ENCODE peak calls at places on chromosomes 2 and 18, in six cellular contexts. L is GM12891, E is HepG2, A is K562, P is H1, F is GM12878. Z is an unnamed sample.

GRCh38 chr2:65411056-65411795 is 21.2 kb downstream of the SPRED2 start:
- DNase-seq in F (no peak), A (no peak), L (no peak), E (peak), P (no peak), Z (no peak)

GRCh38 chr2:28356095-28356911 is 36.4 kb upstream of the FOSL2 start:
- DNase-seq in L (no peak), F (no peak), E (no peak), P (no peak), A (peak), Z (no peak)

GRCh38 chr2:98704499-98705332 is 26.2 kb downstream of the MGAT4A start:
- DNase-seq in E (peak), A (no peak), F (no peak), P (no peak), L (no peak), Z (no peak)

GRCh38 chr2:47221039-47221438 is 65.9 kb upstream of the STPG4 start:
- DNase-seq in L (no peak), F (no peak), A (no peak), P (no peak), E (no peak), Z (no peak)

GRCh38 chr2:210475726-210476125 is 833 bp downstream of the LANCL1 start:
- DNase-seq in P (no peak), A (no peak), E (no peak), F (no peak), L (no peak), Z (no peak)

GRCh38 chr2:142857247-142858154 is 20.0 kb upstream of the KYNU start:
- DNase-seq in F (no peak), L (no peak), E (no peak), A (no peak), P (no peak), Z (no peak)

GRCh38 chr2:70887550-70888229 is 48.0 kb upstream of the ATP6V1B1 start:
- DNase-seq in A (no peak), L (no peak), F (no peak), E (no peak), P (peak), Z (no peak)

GRCh38 chr2:227447606-227448005 is 24.4 kb upstream of the AGFG1 start:
- DNase-seq in L (no peak), P (no peak), E (peak), F (no peak), A (no peak), Z (no peak)

GRCh38 chr2:14587119-14587518 is 45.4 kb upstream of the LRATD1 start:
- DNase-seq in F (no peak), E (no peak), P (no peak), A (no peak), L (no peak), Z (no peak)

GRCh38 chr18:26034850-26035497 is 55.4 kb downstream of the SS18 start:
- DNase-seq in E (no peak), P (no peak), F (no peak), L (no peak), A (no peak), Z (no peak)

GRCh38 chr2:128809880-128810279 is 491.2 kb upstream of the HS6ST1 start:
- DNase-seq in A (peak), F (no peak), L (no peak), P (no peak), E (no peak), Z (no peak)

GRCh38 chr2:189406612-189407011 is 34.7 kb upstream of the WDR75 start:
- DNase-seq in F (no peak), P (no peak), A (no peak), L (no peak), E (no peak), Z (no peak)

GRCh38 chr2:3494984-3495666 is 24.2 kb downstream of the ADI1 start:
- DNase-seq in A (no peak), L (no peak), F (no peak), E (no peak), P (no peak), Z (no peak)

GRCh38 chr2:174524525-174524924 is 37.7 kb upstream of the GPR155 start:
- DNase-seq in L (no peak), A (no peak), F (no peak), P (no peak), E (no peak), Z (no peak)

GRCh38 chr2:86625096-86625495 is 1.4 kb upstream of the RNF103 start:
- DNase-seq in A (no peak), F (no peak), E (no peak), P (no peak), L (no peak), Z (no peak)

GRCh38 chr2:221077241-221077640 is 494.9 kb downstream of the EPHA4 start:
- DNase-seq in P (no peak), L (no peak), E (no peak), F (no peak), A (no peak), Z (no peak)

GRCh38 chr18:304887-305529 is 37.2 kb upstream of the THOC1 start:
- DNase-seq in A (no peak), E (no peak), L (no peak), P (peak), F (no peak), Z (no peak)

GRCh38 chr2:238646281-238646680 is 201.6 kb upstream of the TWIST2 start:
- DNase-seq in F (no peak), L (no peak), E (no peak), A (no peak), P (no peak), Z (no peak)

GRCh38 chr2:64291181-64291580 is 147.0 kb upstream of the PELI1 start:
- DNase-seq in E (no peak), A (no peak), F (no peak), P (no peak), L (no peak), Z (no peak)

GRCh38 chr18:8389391-8390340 is 219.6 kb upstream of the RAB12 start:
- DNase-seq in L (peak), A (peak), E (peak), P (peak), F (no peak), Z (no peak)

GRCh38 chr2:9336534-9337354 is 86.6 kb downstream of the ITGB1BP1 start:
- DNase-seq in A (peak), F (no peak), L (no peak), E (peak), P (no peak), Z (no peak)

GRCh38 chr2:175399326-175399725 is 217.8 kb upstream of the ATP5MC3 start:
- DNase-seq in A (no peak), E (no peak), F (no peak), L (no peak), P (no peak), Z (no peak)

DNA sequence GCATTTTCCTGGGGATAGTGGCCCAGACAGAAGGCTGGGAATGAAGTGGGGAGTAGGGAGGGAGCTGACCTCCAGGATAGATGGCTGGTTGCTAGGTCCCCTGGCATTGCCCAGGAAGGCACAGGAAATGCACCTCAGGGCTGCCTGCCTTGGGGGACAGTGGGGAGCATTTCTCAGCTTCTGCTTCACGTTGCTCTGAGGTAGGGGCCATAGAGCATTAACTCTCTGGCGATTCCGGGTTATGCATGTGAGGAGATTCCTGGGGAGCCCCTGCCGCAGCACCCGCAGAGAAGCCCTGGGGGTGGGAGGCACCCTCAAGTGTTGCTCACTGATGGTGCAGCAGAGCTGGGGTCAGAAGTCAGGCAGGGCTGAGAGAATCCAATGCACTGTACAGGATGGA is 256.5 kb downstream of the CYP26B1 start:
- DNase-seq in F (no peak), A (no peak), P (peak), L (no peak), E (no peak), Z (no peak)
- TF ChIP-seq POLR2AphosphoS5 in F (no peak), A (no peak), P (no peak), L (no peak), E (no peak), Z (no peak)

GRCh38 chr18:58514773-58515172 is 114.1 kb downstream of the ALPK2 start:
- DNase-seq in E (no peak), P (no peak), F (no peak), L (no peak), A (no peak), Z (no peak)

GRCh38 chr18:58512648-58513338 is 116.1 kb downstream of the ALPK2 start:
- DNase-seq in F (no peak), P (no peak), A (no peak), E (no peak), L (no peak), Z (no peak)

GRCh38 chr18:58515175-58515574 is 113.7 kb downstream of the ALPK2 start:
- DNase-seq in A (no peak), E (no peak), F (no peak), L (no peak), P (no peak), Z (no peak)

GRCh38 chr18:58513615-58514014 is 115.3 kb downstream of the ALPK2 start:
- DNase-seq in F (no peak), A (no peak), E (no peak), P (no peak), L (no peak), Z (no peak)

GRCh38 chr18:58516514-58517285 is 112.2 kb downstream of the ALPK2 start:
- DNase-seq in P (no peak), L (no peak), F (no peak), A (no peak), E (no peak), Z (no peak)
- TF ChIP-seq POLR2A in P (no peak), L (no peak), F (no peak), A (no peak), E (no peak), Z (no peak)

GRCh38 chr2:241179894-241180293 is 8.6 kb upstream of the ANO7 start:
- DNase-seq in P (no peak), E (no peak), A (no peak), L (no peak), F (no peak), Z (no peak)
- TF ChIP-seq TAF1 in P (no peak), E (no peak), A (no peak), L (no peak), F (no peak), Z (no peak)

GRCh38 chr2:55159037-55159651 is 72.9 kb downstream of the CLHC1 start:
- DNase-seq in L (peak), E (no peak), F (no peak), A (peak), P (no peak), Z (no peak)
- TF ChIP-seq POLR2AphosphoS5 in L (no peak), E (no peak), F (no peak), A (no peak), P (no peak), Z (no peak)

GRCh38 chr2:240579071-240579762 is 7.3 kb upstream of the CAPN10 start:
- DNase-seq in E (no peak), A (peak), F (no peak), L (no peak), P (no peak), Z (no peak)
- TF ChIP-seq POLR2A in E (no peak), A (no peak), F (peak), L (no peak), P (no peak), Z (no peak)

GRCh38 chr2:78780864-78781583 is 244.5 kb upstream of the REG3G start:
- DNase-seq in P (no peak), E (no peak), F (no peak), L (no peak), A (no peak), Z (no peak)
- TF ChIP-seq TAF1 in P (no peak), E (no peak), F (no peak), L (no peak), A (no peak), Z (no peak)

DNA sequence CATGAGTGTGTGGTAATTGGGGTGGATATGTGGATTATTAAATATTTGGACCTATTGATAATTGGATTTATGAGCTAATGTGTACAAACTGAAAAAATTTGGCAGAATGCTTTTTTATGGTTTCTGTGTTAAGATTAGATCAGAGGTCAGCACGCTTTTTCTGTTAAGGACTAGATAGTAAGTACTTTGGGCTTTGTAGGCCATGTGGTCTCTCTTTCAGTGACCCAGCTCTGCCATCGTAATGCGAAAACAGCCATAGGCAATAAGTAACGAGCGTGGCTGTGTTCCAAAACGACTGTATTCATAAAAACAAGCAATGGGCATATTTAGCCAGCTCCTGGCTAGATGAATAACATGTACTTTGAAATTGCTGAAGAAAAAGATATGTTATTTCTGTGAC is 19.8 kb downstream of the CCDC138 start:
- DNase-seq in A (no peak), L (no peak), P (no peak), E (no peak), F (no peak), Z (no peak)
- TF ChIP-seq POLR2AphosphoS5 in A (no peak), L (no peak), P (no peak), E (no peak), F (no peak), Z (no peak)

DNA sequence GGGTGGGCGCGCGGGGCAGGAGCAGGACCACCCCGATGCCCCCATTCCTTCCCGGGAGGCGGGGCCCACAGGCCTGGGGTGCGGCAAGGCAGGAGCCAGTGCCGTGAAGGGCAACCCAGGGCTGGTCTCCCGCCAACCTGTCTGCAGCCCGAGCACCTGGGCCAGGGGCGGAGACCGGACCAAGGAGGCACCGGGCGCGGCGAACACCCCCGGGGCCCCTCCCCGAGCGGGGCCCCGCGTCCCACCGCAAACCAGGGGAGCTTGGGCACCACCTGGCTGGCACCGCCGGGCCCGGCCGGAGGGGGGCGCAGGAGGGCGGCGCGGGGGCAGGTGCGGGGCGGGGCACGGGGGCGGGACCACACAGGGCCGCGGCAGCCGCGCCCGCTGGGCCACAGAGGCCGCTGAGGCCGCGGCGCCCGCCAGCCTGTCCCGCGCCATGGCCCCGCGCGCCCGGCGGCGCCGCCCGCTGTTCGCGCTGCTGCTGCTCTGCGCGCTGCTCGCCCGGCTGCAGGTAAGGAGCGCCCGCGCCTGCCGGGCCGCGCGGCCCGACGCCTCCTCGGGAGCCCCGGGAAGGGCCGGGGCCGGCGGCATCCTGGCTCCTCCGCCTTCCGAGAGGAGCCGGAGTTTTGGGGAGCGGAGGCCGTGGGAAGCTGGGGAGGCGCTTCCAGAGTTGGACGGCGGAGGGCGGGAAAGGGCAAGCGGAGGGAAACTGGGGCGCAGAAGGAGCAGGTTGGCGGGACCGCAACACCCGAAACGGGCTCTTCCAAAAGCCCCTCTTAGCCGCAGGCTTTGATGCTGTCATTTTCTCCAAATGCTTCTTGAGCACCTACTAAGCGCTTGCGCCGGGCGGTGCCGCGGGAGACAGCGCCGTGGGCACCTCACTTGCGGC is at the start of gene TNFRSF11A:
- DNase-seq in A (peak), L (peak), P (peak), E (no peak), F (no peak), Z (peak)
- TF ChIP-seq POLR2A in A (no peak), L (no peak), P (peak), E (peak), F (no peak), Z (no peak)